ENCODE peak calls at places on chromosomes 13 and 19, in nine cellular contexts. One of them, this sample, is unnamed.

GRCh38 chr19:53982611-53983010 is 8.8 kb upstream of the CACNG6 start:
- DNase-seq in spleen: peak
- DNase-seq in K562: no peak
- DNase-seq in stomach: peak
- DNase-seq in GM12891: no peak
- DNase-seq in upper lobe of left lung: peak
- DNase-seq in breast epithelium: peak
- DNase-seq in GM12892: no peak
- DNase-seq in HCT116: no peak
- DNase-seq in this sample: peak

GRCh38 chr13:31385534-31385933 is 185.8 kb downstream of the B3GLCT start:
- DNase-seq in upper lobe of left lung: no peak
- DNase-seq in stomach: no peak
- DNase-seq in breast epithelium: no peak
- DNase-seq in spleen: no peak
- DNase-seq in K562: peak
- DNase-seq in GM12892: no peak
- DNase-seq in GM12891: no peak
- DNase-seq in HCT116: no peak
- DNase-seq in this sample: peak

GRCh38 chr19:18029617-18030338 is 21.8 kb downstream of the ARRDC2 start:
- DNase-seq in HCT116: peak
- DNase-seq in GM12892: no peak
- DNase-seq in GM12891: no peak
- DNase-seq in K562: no peak
- DNase-seq in stomach: peak
- DNase-seq in breast epithelium: peak
- DNase-seq in upper lobe of left lung: peak
- DNase-seq in spleen: no peak
- DNase-seq in this sample: peak

GRCh38 chr19:55493052-55493649 is 4.9 kb downstream of the SSC5D start:
- DNase-seq in upper lobe of left lung: no peak
- DNase-seq in spleen: no peak
- DNase-seq in stomach: no peak
- DNase-seq in GM12892: no peak
- DNase-seq in K562: no peak
- DNase-seq in breast epithelium: no peak
- DNase-seq in GM12891: no peak
- DNase-seq in HCT116: no peak
- DNase-seq in this sample: no peak

GRCh38 chr13:63381078-63381859 is 1965.6 kb upstream of the PCDH20 start:
- DNase-seq in spleen: no peak
- DNase-seq in HCT116: no peak
- DNase-seq in K562: no peak
- DNase-seq in upper lobe of left lung: no peak
- DNase-seq in GM12892: no peak
- DNase-seq in stomach: no peak
- DNase-seq in breast epithelium: no peak
- DNase-seq in GM12891: no peak
- DNase-seq in this sample: no peak

GRCh38 chr13:97539651-97540230 is 105.8 kb downstream of the RAP2A start:
- DNase-seq in K562: no peak
- DNase-seq in breast epithelium: no peak
- DNase-seq in spleen: no peak
- DNase-seq in GM12892: no peak
- DNase-seq in HCT116: no peak
- DNase-seq in upper lobe of left lung: no peak
- DNase-seq in GM12891: no peak
- DNase-seq in stomach: no peak
- DNase-seq in this sample: no peak

GRCh38 chr13:50677687-50678463 is 165.6 kb downstream of the DLEU7 start:
- DNase-seq in K562: no peak
- DNase-seq in stomach: no peak
- DNase-seq in breast epithelium: no peak
- DNase-seq in upper lobe of left lung: no peak
- DNase-seq in spleen: no peak
- DNase-seq in HCT116: no peak
- DNase-seq in GM12891: no peak
- DNase-seq in GM12892: no peak
- DNase-seq in this sample: no peak

GRCh38 chr19:16850133-16850532 is 20.9 kb downstream of the SIN3B start:
- DNase-seq in breast epithelium: no peak
- DNase-seq in GM12892: no peak
- DNase-seq in stomach: no peak
- DNase-seq in HCT116: no peak
- DNase-seq in K562: no peak
- DNase-seq in upper lobe of left lung: no peak
- DNase-seq in spleen: no peak
- DNase-seq in GM12891: no peak
- DNase-seq in this sample: no peak

GRCh38 chr19:18995804-18996241 is 37.5 kb downstream of the SUGP2 start:
- DNase-seq in K562: peak
- DNase-seq in breast epithelium: no peak
- DNase-seq in HCT116: peak
- DNase-seq in spleen: no peak
- DNase-seq in stomach: peak
- DNase-seq in GM12891: peak
- DNase-seq in upper lobe of left lung: peak
- DNase-seq in GM12892: peak
- DNase-seq in this sample: peak

GRCh38 chr19:48874309-48875135 is 2.3 kb downstream of the PPP1R15A start:
- DNase-seq in GM12891: no peak
- DNase-seq in stomach: peak
- DNase-seq in upper lobe of left lung: peak
- DNase-seq in breast epithelium: no peak
- DNase-seq in K562: peak
- DNase-seq in HCT116: no peak
- DNase-seq in spleen: no peak
- DNase-seq in GM12892: no peak
- DNase-seq in this sample: peak

GRCh38 chr19:54035215-54036178 is 28.2 kb downstream of the VSTM1 start:
- DNase-seq in HCT116: no peak
- DNase-seq in GM12891: no peak
- DNase-seq in upper lobe of left lung: no peak
- DNase-seq in K562: no peak
- DNase-seq in spleen: no peak
- DNase-seq in GM12892: no peak
- DNase-seq in stomach: no peak
- DNase-seq in breast epithelium: no peak
- DNase-seq in this sample: no peak

GRCh38 chr13:111963031-111963430 is 103.9 kb upstream of the SOX1 start:
- DNase-seq in breast epithelium: no peak
- DNase-seq in HCT116: no peak
- DNase-seq in GM12891: no peak
- DNase-seq in upper lobe of left lung: no peak
- DNase-seq in spleen: no peak
- DNase-seq in GM12892: no peak
- DNase-seq in K562: no peak
- DNase-seq in stomach: no peak
- DNase-seq in this sample: no peak

GRCh38 chr19:45632468-45633196 is 6.6 kb downstream of the EML2 start:
- DNase-seq in K562: peak
- DNase-seq in stomach: peak
- DNase-seq in upper lobe of left lung: peak
- DNase-seq in HCT116: peak
- DNase-seq in spleen: no peak
- DNase-seq in GM12892: no peak
- DNase-seq in breast epithelium: peak
- DNase-seq in GM12891: no peak
- DNase-seq in this sample: peak

GRCh38 chr13:21879263-21879914 is 208.5 kb downstream of the FGF9 start:
- DNase-seq in K562: no peak
- DNase-seq in stomach: no peak
- DNase-seq in spleen: no peak
- DNase-seq in GM12891: no peak
- DNase-seq in GM12892: no peak
- DNase-seq in upper lobe of left lung: no peak
- DNase-seq in breast epithelium: no peak
- DNase-seq in HCT116: no peak
- DNase-seq in this sample: no peak
- TF ChIP-seq POLR2AphosphoS5 in K562: no peak
- TF ChIP-seq POLR2AphosphoS5 in stomach: no peak
- TF ChIP-seq POLR2AphosphoS5 in spleen: no peak
- TF ChIP-seq POLR2AphosphoS5 in GM12891: no peak
- TF ChIP-seq POLR2AphosphoS5 in GM12892: no peak
- TF ChIP-seq POLR2AphosphoS5 in upper lobe of left lung: no peak
- TF ChIP-seq POLR2AphosphoS5 in breast epithelium: no peak
- TF ChIP-seq POLR2AphosphoS5 in HCT116: no peak
- TF ChIP-seq POLR2AphosphoS5 in this sample: no peak

DNA sequence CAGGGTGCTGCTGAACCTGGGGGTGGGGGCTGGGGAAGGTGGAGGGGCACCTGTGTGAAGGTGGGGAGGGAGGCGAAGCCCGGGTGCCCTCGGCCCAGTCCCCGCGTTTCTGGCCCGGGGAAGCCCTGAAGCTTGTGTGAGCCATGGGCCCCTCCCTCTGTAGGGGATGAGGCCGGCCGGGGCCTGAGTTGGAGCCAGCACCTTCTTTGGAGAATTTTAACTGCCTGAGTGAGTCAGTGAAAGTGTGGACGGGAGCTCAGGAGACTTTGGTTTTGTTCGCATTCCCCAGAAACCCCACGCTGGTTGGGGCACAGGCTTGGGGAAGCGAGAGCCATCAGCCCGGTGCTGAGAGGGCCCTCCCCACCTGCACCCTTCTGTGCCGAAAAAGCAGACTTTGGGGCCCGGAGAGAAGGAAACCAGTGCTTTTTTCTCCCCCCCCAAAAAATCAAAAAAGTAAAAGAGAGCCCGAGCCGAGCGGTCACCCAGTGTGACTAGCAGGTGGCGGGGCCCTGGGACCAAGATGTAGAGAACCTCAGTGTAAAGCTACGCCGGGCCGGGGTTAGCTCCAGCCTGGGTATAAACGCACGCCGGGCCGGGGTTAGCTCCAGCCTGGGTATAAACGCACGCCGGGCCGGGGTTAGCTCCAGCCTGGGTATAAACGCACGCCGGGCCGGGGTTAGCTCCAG is 45.1 kb downstream of the TMEM255B start:
- DNase-seq in stomach: no peak
- DNase-seq in GM12892: no peak
- DNase-seq in spleen: peak
- DNase-seq in upper lobe of left lung: no peak
- DNase-seq in HCT116: no peak
- DNase-seq in breast epithelium: no peak
- DNase-seq in K562: no peak
- DNase-seq in GM12891: no peak
- DNase-seq in this sample: no peak
- TF ChIP-seq POLR2A in stomach: no peak
- TF ChIP-seq POLR2A in GM12892: no peak
- TF ChIP-seq POLR2A in spleen: no peak
- TF ChIP-seq POLR2A in upper lobe of left lung: no peak
- TF ChIP-seq POLR2A in HCT116: no peak
- TF ChIP-seq POLR2A in breast epithelium: no peak
- TF ChIP-seq POLR2A in K562: no peak
- TF ChIP-seq POLR2A in GM12891: no peak
- TF ChIP-seq POLR2A in this sample: no peak

GRCh38 chr19:49889687-49890348 is 6.9 kb downstream of the IL4I1 start:
- DNase-seq in HCT116: peak
- DNase-seq in spleen: peak
- DNase-seq in breast epithelium: peak
- DNase-seq in GM12891: peak
- DNase-seq in GM12892: no peak
- DNase-seq in upper lobe of left lung: peak
- DNase-seq in stomach: peak
- DNase-seq in K562: peak
- DNase-seq in this sample: peak
- TF ChIP-seq POLR2AphosphoS5 in HCT116: no peak
- TF ChIP-seq POLR2AphosphoS5 in spleen: peak
- TF ChIP-seq POLR2AphosphoS5 in breast epithelium: peak
- TF ChIP-seq POLR2AphosphoS5 in GM12891: no peak
- TF ChIP-seq POLR2AphosphoS5 in GM12892: no peak
- TF ChIP-seq POLR2AphosphoS5 in upper lobe of left lung: peak
- TF ChIP-seq POLR2AphosphoS5 in stomach: no peak
- TF ChIP-seq POLR2AphosphoS5 in K562: peak
- TF ChIP-seq POLR2AphosphoS5 in this sample: no peak

GRCh38 chr13:78655906-78656305 is 3.0 kb downstream of the OBI1 start:
- DNase-seq in GM12891: no peak
- DNase-seq in breast epithelium: no peak
- DNase-seq in upper lobe of left lung: no peak
- DNase-seq in spleen: no peak
- DNase-seq in GM12892: no peak
- DNase-seq in stomach: no peak
- DNase-seq in K562: no peak
- DNase-seq in HCT116: no peak
- DNase-seq in this sample: no peak

GRCh38 chr13:78657699-78658629 is 991 bp downstream of the OBI1 start:
- DNase-seq in upper lobe of left lung: no peak
- DNase-seq in stomach: no peak
- DNase-seq in GM12892: no peak
- DNase-seq in K562: no peak
- DNase-seq in spleen: no peak
- DNase-seq in HCT116: no peak
- DNase-seq in breast epithelium: no peak
- DNase-seq in GM12891: no peak
- DNase-seq in this sample: no peak

GRCh38 chr13:78660130-78660857 is 1.3 kb upstream of the OBI1 start:
- DNase-seq in upper lobe of left lung: no peak
- DNase-seq in GM12891: no peak
- DNase-seq in K562: no peak
- DNase-seq in stomach: no peak
- DNase-seq in breast epithelium: no peak
- DNase-seq in GM12892: no peak
- DNase-seq in HCT116: no peak
- DNase-seq in spleen: peak
- DNase-seq in this sample: peak

GRCh38 chr13:78659450-78660110 is 625 bp upstream of the OBI1 start:
- DNase-seq in stomach: no peak
- DNase-seq in GM12892: no peak
- DNase-seq in HCT116: no peak
- DNase-seq in K562: no peak
- DNase-seq in spleen: no peak
- DNase-seq in upper lobe of left lung: no peak
- DNase-seq in GM12891: no peak
- DNase-seq in breast epithelium: no peak
- DNase-seq in this sample: no peak

DNA sequence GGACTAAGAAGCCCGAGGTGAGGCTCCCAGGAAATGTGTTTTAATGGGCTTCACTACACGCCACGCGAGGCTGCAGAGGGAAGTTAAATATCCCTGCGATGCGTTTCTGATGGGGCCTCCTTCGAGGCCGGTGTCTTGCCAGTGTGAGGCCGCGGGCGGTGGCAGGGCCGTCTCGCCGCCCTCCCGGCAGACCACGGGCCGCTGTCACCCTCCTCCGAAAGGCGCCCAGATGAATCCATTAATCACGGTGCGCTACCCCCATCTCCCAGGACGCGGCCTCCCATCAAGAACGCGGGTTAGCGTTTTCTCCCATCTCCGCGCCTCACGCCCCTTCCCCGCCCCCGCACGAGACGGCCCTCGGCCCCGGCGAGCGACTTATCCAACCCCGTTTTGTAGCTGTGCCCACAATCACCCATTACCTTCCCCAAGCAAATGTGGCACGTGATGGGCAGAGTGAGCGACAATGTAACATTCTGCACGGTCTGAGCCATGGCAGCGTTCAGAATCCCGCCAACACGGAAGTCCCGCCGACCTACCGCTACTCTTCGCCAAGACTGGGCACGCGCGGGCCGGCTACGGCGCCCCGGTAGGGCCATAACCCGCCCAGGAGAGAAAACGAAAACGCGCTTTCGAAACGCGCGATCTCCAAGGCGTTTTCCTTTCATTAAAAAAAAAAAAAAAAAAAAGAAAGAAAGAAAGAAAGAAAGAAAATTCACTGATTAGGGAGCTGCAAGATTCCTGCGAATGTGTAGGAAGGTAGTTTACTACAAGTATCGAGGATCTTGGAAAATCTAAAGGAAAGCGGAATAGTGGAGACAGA is at the start of gene OBI1:
- DNase-seq in GM12891: peak
- DNase-seq in stomach: peak
- DNase-seq in breast epithelium: peak
- DNase-seq in GM12892: peak
- DNase-seq in upper lobe of left lung: peak
- DNase-seq in spleen: peak
- DNase-seq in HCT116: peak
- DNase-seq in K562: peak
- DNase-seq in this sample: peak
- TF ChIP-seq POLR2A in GM12891: peak
- TF ChIP-seq POLR2A in stomach: no peak
- TF ChIP-seq POLR2A in breast epithelium: no peak
- TF ChIP-seq POLR2A in GM12892: peak
- TF ChIP-seq POLR2A in upper lobe of left lung: no peak
- TF ChIP-seq POLR2A in spleen: peak
- TF ChIP-seq POLR2A in HCT116: peak
- TF ChIP-seq POLR2A in K562: peak
- TF ChIP-seq POLR2A in this sample: peak

This sample was measured in transverse colon.